ENCODE peak calls at places on chromosome 19, in ten cellular contexts. Z is pancreas; U is aorta; J is neuronal stem cell; V is right atrium auricular region; O is CD8-positive, alpha-beta T cell; R is CD8-positive, alpha-beta memory T cell; N is stomach; D is IMR-90; A is endodermal cell. E is an unnamed sample.

GRCh38 chr19:33552191-33552927 is 30.8 kb upstream of the PEPD start:
- DNase-seq in Z (no peak), U (peak; percentile 55), J (no peak), V (no peak), O (no peak), R (no peak), N (no peak), D (no peak), A (no peak), E (no peak)

GRCh38 chr19:45767410-45767880 is 1.6 kb downstream of the SIX5 start:
- DNase-seq in Z (peak; percentile 88), U (peak; percentile 91), J (peak; percentile 72), V (peak; percentile 77), O (no peak), R (no peak), N (peak; percentile 77), D (peak; percentile 89), A (peak; percentile 90), E (peak; percentile 67)

GRCh38 chr19:15195987-15196682 is 4.7 kb downstream of the NOTCH3 start:
- DNase-seq in Z (peak; percentile 89), U (peak; percentile 85), J (no peak), V (no peak), O (no peak), R (no peak), N (peak; percentile 92), D (no peak), A (peak; percentile 98), E (no peak)

GRCh38 chr19:47013041-47013517 is 6.6 kb upstream of the NPAS1 start:
- DNase-seq in Z (peak; percentile 65), U (peak; percentile 94), J (no peak), V (peak; percentile 77), O (peak; percentile 41), R (peak; percentile 69), N (peak; percentile 85), D (peak; percentile 51), A (peak; percentile 97), E (peak; percentile 91)

GRCh38 chr19:41910240-41910991 is 17.8 kb downstream of the ERFL start:
- DNase-seq in Z (no peak), U (no peak), J (no peak), V (no peak), O (no peak), R (no peak), N (no peak), D (no peak), A (no peak), E (no peak)

GRCh38 chr19:50003810-50004419 is 21.3 kb downstream of the VRK3 start:
- DNase-seq in Z (no peak), U (no peak), J (no peak), V (peak; percentile 77), O (no peak), R (no peak), N (peak; percentile 34), D (peak; percentile 97), A (no peak), E (no peak)

GRCh38 chr19:48417436-48417835 is 24.0 kb downstream of the GRIN2D start:
- DNase-seq in Z (no peak), U (no peak), J (no peak), V (no peak), O (no peak), R (no peak), N (no peak), D (no peak), A (no peak), E (no peak)

GRCh38 chr19:41192574-41193419 is at the start of gene CYP2S1:
- DNase-seq in Z (no peak), U (no peak), J (no peak), V (no peak), O (no peak), R (no peak), N (peak; percentile 72), D (peak; percentile 22), A (peak; percentile 91), E (peak; percentile 49)

GRCh38 chr19:32415246-32415645 is 9.7 kb downstream of the DPY19L3 start:
- DNase-seq in Z (no peak), U (no peak), J (no peak), V (no peak), O (no peak), R (no peak), N (no peak), D (no peak), A (no peak), E (no peak)

GRCh38 chr19:57099199-57099661 is 20.6 kb upstream of the USP29 start:
- DNase-seq in Z (peak; percentile 8), U (peak; percentile 90), J (peak; percentile 38), V (peak; percentile 59), O (peak; percentile 19), R (peak; percentile 60), N (peak; percentile 49), D (peak; percentile 35), A (peak; percentile 87), E (peak; percentile 48)

GRCh38 chr19:28150129-28150528 is 1062.8 kb downstream of the UQCRFS1 start:
- DNase-seq in Z (no peak), U (no peak), J (no peak), V (no peak), O (no peak), R (no peak), N (no peak), D (no peak), A (peak; percentile 72), E (no peak)

GRCh38 chr19:21856751-21857150 is 20.8 kb upstream of the ZNF43 start:
- DNase-seq in Z (no peak), U (no peak), J (no peak), V (no peak), O (no peak), R (no peak), N (no peak), D (no peak), A (no peak), E (no peak)

GRCh38 chr19:44847144-44848035 is 1.3 kb downstream of the NECTIN2 start:
- DNase-seq in Z (peak; percentile 81), U (peak; percentile 90), J (peak; percentile 43), V (peak; percentile 87), O (no peak), R (no peak), N (peak; percentile 92), D (peak; percentile 58), A (peak; percentile 88), E (peak; percentile 45)

GRCh38 chr19:28685802-28686201 is 527.1 kb downstream of the UQCRFS1 start:
- DNase-seq in Z (no peak), U (no peak), J (no peak), V (no peak), O (no peak), R (no peak), N (no peak), D (no peak), A (no peak), E (no peak)

GRCh38 chr19:47408156-47408938 is 11.0 kb downstream of the MEIS3 start:
- DNase-seq in Z (no peak), U (no peak), J (no peak), V (no peak), O (no peak), R (no peak), N (no peak), D (no peak), A (no peak), E (no peak)

DNA sequence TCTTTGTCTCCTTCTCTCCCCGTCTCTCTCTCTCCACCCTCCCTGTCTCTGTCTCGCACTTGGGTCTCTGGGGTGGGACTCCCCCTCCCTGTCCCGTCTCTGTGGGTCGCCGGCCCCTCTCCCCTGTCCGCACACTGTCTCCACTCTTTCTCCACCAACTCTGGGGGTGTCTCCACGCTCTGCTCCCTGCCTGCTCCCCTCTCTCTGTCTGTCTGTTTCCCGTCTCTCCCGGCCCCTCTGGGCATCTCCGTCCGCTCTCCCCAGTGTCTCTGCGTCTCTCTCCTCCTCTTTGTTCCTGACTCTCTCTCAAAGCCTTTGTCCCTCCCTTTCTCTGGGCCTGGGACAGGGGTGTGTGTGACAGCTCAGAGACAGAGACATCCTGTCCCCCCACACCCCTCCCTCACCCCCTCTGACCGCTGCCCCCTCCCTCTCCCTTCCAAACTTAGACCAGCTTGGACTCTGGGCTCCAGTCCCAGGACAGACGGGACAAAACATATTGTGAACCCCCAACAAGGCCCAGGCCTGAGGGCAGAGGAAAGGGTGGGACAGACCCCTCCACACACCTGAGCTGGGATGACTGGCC is 661 bp upstream of the SBK3 start:
- DNase-seq in Z (no peak), U (no peak), J (no peak), V (no peak), O (no peak), R (no peak), N (no peak), D (no peak), A (no peak), E (no peak)
- H3K4me1 ChIP-seq in Z (no peaks in the 10 kb centered on the region), U (no peaks in the 10 kb centered on the region), J (peaks cover 31% of the 10 kb centered on the region), V (peaks cover 46% of the 10 kb centered on the region), O (no peaks in the 10 kb centered on the region), R (no peaks in the 10 kb centered on the region), N (peaks cover 37% of the 10 kb centered on the region), D (peaks cover 26% of the 10 kb centered on the region), A (peaks cover 2% of the 10 kb centered on the region), E (no peaks in the 10 kb centered on the region)

DNA sequence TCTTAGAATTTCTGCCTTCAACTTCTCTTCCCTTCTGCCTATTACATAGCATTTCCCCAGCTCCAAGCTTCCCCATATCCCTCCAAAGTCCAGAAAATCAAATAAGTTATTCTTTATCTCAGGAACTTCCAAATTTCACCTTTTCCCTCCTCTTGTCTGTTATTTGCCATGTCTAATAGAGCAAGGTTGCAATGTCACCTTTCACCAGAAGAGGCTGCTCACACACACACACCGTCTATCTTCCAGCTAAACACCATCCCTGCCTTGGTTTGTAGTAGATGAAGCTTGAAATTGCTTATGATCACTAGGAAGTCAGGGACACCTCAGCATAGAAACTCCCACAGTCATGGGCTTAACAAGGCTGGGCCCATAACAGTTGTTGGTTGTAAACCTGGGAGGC is 48.4 kb downstream of the ZNRF4 start:
- DNase-seq in Z (no peak), U (no peak), J (no peak), V (no peak), O (no peak), R (no peak), N (no peak), D (no peak), A (peak; percentile 65), E (no peak)
- H3K4me1 ChIP-seq in Z (no peaks in the 10 kb centered on the region), U (no peaks in the 10 kb centered on the region), J (peaks cover 4% of the 10 kb centered on the region), V (no peaks in the 10 kb centered on the region), O (no peaks in the 10 kb centered on the region), R (no peaks in the 10 kb centered on the region), N (no peaks in the 10 kb centered on the region), D (no peaks in the 10 kb centered on the region), A (peaks cover 6% of the 10 kb centered on the region), E (no peaks in the 10 kb centered on the region)

GRCh38 chr19:10191347-10191746 is 3.4 kb downstream of the DNMT1 start:
- DNase-seq in Z (no peak), U (no peak), J (no peak), V (no peak), O (no peak), R (no peak), N (peak; percentile 76), D (peak; percentile 95), A (no peak), E (no peak)
- H3K4me1 ChIP-seq in Z (peaks cover 4% of the 10 kb centered on the region), U (no peaks in the 10 kb centered on the region), J (peaks cover 2% of the 10 kb centered on the region), V (peaks cover 44% of the 10 kb centered on the region), O (peaks cover 16% of the 10 kb centered on the region), R (peaks cover 28% of the 10 kb centered on the region), N (peaks cover 46% of the 10 kb centered on the region), D (peaks cover 11% of the 10 kb centered on the region), A (no peaks in the 10 kb centered on the region), E (peaks cover 12% of the 10 kb centered on the region)

DNA sequence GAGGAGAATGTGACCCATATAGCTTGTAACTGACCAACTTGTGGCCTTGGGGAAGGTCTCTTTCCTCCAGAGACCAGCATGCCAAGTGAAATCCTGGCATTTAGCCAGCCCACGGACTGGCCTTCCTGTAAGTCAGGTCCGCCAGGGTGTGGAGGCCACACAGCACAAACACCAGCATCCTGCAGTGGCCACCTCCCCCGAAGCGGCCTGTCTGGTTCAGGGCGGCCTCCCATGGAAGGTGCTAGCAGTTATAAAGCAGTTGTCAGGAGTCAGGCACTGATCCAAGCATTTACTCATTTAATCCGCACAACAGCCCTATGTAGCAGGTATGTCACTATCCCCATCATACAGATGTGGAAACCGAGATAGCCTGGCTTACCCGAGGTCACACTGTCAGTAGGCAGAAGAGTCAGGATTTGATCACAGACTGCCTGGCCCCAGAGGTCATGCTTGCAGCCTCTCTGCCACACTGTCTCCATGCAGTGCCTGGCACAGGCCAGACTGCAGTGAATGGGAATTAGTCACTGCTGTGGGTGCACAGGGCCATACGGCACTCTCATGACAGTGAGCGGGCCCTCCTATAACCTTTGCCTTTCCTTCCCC is 36.7 kb downstream of the CAPN12 start:
- DNase-seq in Z (peak; percentile 63), U (no peak), J (no peak), V (peak; percentile 82), O (no peak), R (no peak), N (peak; percentile 94), D (peak; percentile 23), A (no peak), E (no peak)
- H3K4me1 ChIP-seq in Z (peaks cover 2% of the 10 kb centered on the region), U (no peaks in the 10 kb centered on the region), J (no peaks in the 10 kb centered on the region), V (peaks cover 88% of the 10 kb centered on the region), O (no peaks in the 10 kb centered on the region), R (no peaks in the 10 kb centered on the region), N (peaks cover 91% of the 10 kb centered on the region), D (peaks cover 34% of the 10 kb centered on the region), A (no peaks in the 10 kb centered on the region), E (no peaks in the 10 kb centered on the region)

E was measured in HAP-1.